ENCODE peak calls at places on chromosomes 12 and 14, in nine cellular contexts. One of them, this sample, is unnamed.

GRCh38 chr12:65327207-65328076 is 49.0 kb downstream of the MSRB3 start:
- DNase-seq in dorsolateral prefrontal cortex: no peak
- DNase-seq in lower lobe of right lung: no peak
- DNase-seq in astrocyte of the spinal cord: peak
- DNase-seq in psoas muscle: no peak
- DNase-seq in fibroblast of pulmonary artery: peak
- DNase-seq in CD8-positive, alpha-beta T cell: no peak
- DNase-seq in endodermal cell: no peak
- DNase-seq in astrocyte: peak
- DNase-seq in this sample: no peak

GRCh38 chr14:94132285-94132887 is 3.0 kb upstream of the IFI27L2 start:
- DNase-seq in lower lobe of right lung: no peak
- DNase-seq in astrocyte: peak
- DNase-seq in psoas muscle: no peak
- DNase-seq in fibroblast of pulmonary artery: peak
- DNase-seq in CD8-positive, alpha-beta T cell: peak
- DNase-seq in endodermal cell: peak
- DNase-seq in dorsolateral prefrontal cortex: no peak
- DNase-seq in astrocyte of the spinal cord: peak
- DNase-seq in this sample: no peak

GRCh38 chr14:70885343-70886014 is 21.8 kb upstream of the PCNX1 start:
- DNase-seq in lower lobe of right lung: no peak
- DNase-seq in CD8-positive, alpha-beta T cell: no peak
- DNase-seq in psoas muscle: no peak
- DNase-seq in fibroblast of pulmonary artery: no peak
- DNase-seq in astrocyte of the spinal cord: no peak
- DNase-seq in endodermal cell: no peak
- DNase-seq in astrocyte: no peak
- DNase-seq in dorsolateral prefrontal cortex: no peak
- DNase-seq in this sample: no peak

GRCh38 chr12:4168041-4168440 is 105.5 kb upstream of the CCND2 start:
- DNase-seq in astrocyte: no peak
- DNase-seq in endodermal cell: peak
- DNase-seq in psoas muscle: no peak
- DNase-seq in dorsolateral prefrontal cortex: no peak
- DNase-seq in lower lobe of right lung: no peak
- DNase-seq in astrocyte of the spinal cord: no peak
- DNase-seq in CD8-positive, alpha-beta T cell: no peak
- DNase-seq in fibroblast of pulmonary artery: no peak
- DNase-seq in this sample: no peak

GRCh38 chr14:28751467-28752058 is 15.0 kb upstream of the FOXG1 start:
- DNase-seq in CD8-positive, alpha-beta T cell: no peak
- DNase-seq in fibroblast of pulmonary artery: peak
- DNase-seq in lower lobe of right lung: no peak
- DNase-seq in astrocyte of the spinal cord: peak
- DNase-seq in endodermal cell: peak
- DNase-seq in psoas muscle: no peak
- DNase-seq in dorsolateral prefrontal cortex: no peak
- DNase-seq in astrocyte: peak
- DNase-seq in this sample: no peak

GRCh38 chr14:91935621-91936020 is 11.9 kb downstream of the FBLN5 start:
- DNase-seq in endodermal cell: no peak
- DNase-seq in dorsolateral prefrontal cortex: no peak
- DNase-seq in CD8-positive, alpha-beta T cell: no peak
- DNase-seq in astrocyte: no peak
- DNase-seq in psoas muscle: no peak
- DNase-seq in astrocyte of the spinal cord: no peak
- DNase-seq in fibroblast of pulmonary artery: no peak
- DNase-seq in lower lobe of right lung: no peak
- DNase-seq in this sample: no peak

GRCh38 chr12:124210991-124211577 is 83.8 kb upstream of the RFLNA start:
- DNase-seq in CD8-positive, alpha-beta T cell: no peak
- DNase-seq in astrocyte of the spinal cord: no peak
- DNase-seq in fibroblast of pulmonary artery: no peak
- DNase-seq in dorsolateral prefrontal cortex: no peak
- DNase-seq in lower lobe of right lung: no peak
- DNase-seq in astrocyte: no peak
- DNase-seq in endodermal cell: no peak
- DNase-seq in psoas muscle: no peak
- DNase-seq in this sample: no peak

GRCh38 chr12:127310548-127310947 is 956.4 kb upstream of the TMEM132C start:
- DNase-seq in astrocyte of the spinal cord: no peak
- DNase-seq in fibroblast of pulmonary artery: no peak
- DNase-seq in CD8-positive, alpha-beta T cell: no peak
- DNase-seq in psoas muscle: no peak
- DNase-seq in dorsolateral prefrontal cortex: no peak
- DNase-seq in lower lobe of right lung: no peak
- DNase-seq in endodermal cell: no peak
- DNase-seq in astrocyte: no peak
- DNase-seq in this sample: no peak

GRCh38 chr12:11706509-11707331 is 57.2 kb downstream of the ETV6 start:
- DNase-seq in CD8-positive, alpha-beta T cell: no peak
- DNase-seq in fibroblast of pulmonary artery: no peak
- DNase-seq in psoas muscle: no peak
- DNase-seq in astrocyte: no peak
- DNase-seq in lower lobe of right lung: no peak
- DNase-seq in dorsolateral prefrontal cortex: no peak
- DNase-seq in astrocyte of the spinal cord: no peak
- DNase-seq in endodermal cell: no peak
- DNase-seq in this sample: no peak

GRCh38 chr14:35576260-35576659 is 42.3 kb downstream of the INSM2 start:
- DNase-seq in fibroblast of pulmonary artery: peak
- DNase-seq in psoas muscle: no peak
- DNase-seq in CD8-positive, alpha-beta T cell: no peak
- DNase-seq in astrocyte: no peak
- DNase-seq in endodermal cell: no peak
- DNase-seq in astrocyte of the spinal cord: no peak
- DNase-seq in dorsolateral prefrontal cortex: no peak
- DNase-seq in lower lobe of right lung: no peak
- DNase-seq in this sample: no peak

GRCh38 chr12:89352242-89352491 is 134 bp downstream of the DUSP6 start:
- DNase-seq in psoas muscle: no peak
- DNase-seq in fibroblast of pulmonary artery: no peak
- DNase-seq in lower lobe of right lung: no peak
- DNase-seq in dorsolateral prefrontal cortex: no peak
- DNase-seq in astrocyte of the spinal cord: no peak
- DNase-seq in astrocyte: no peak
- DNase-seq in CD8-positive, alpha-beta T cell: no peak
- DNase-seq in endodermal cell: no peak
- DNase-seq in this sample: no peak

GRCh38 chr12:39095636-39096330 is 190.4 kb upstream of the CPNE8 start:
- DNase-seq in astrocyte of the spinal cord: no peak
- DNase-seq in astrocyte: no peak
- DNase-seq in endodermal cell: no peak
- DNase-seq in lower lobe of right lung: no peak
- DNase-seq in CD8-positive, alpha-beta T cell: no peak
- DNase-seq in psoas muscle: no peak
- DNase-seq in fibroblast of pulmonary artery: no peak
- DNase-seq in dorsolateral prefrontal cortex: no peak
- DNase-seq in this sample: no peak
- TF ChIP-seq CTCF in astrocyte of the spinal cord: no peak
- TF ChIP-seq CTCF in astrocyte: no peak
- TF ChIP-seq CTCF in endodermal cell: peak
- TF ChIP-seq CTCF in lower lobe of right lung: no peak
- TF ChIP-seq CTCF in CD8-positive, alpha-beta T cell: no peak
- TF ChIP-seq CTCF in psoas muscle: no peak
- TF ChIP-seq CTCF in fibroblast of pulmonary artery: no peak
- TF ChIP-seq CTCF in dorsolateral prefrontal cortex: no peak
- TF ChIP-seq CTCF in this sample: no peak

GRCh38 chr14:105290598-105291356 is 10.0 kb downstream of the BRF1 start:
- DNase-seq in astrocyte: no peak
- DNase-seq in astrocyte of the spinal cord: no peak
- DNase-seq in fibroblast of pulmonary artery: no peak
- DNase-seq in dorsolateral prefrontal cortex: no peak
- DNase-seq in lower lobe of right lung: no peak
- DNase-seq in endodermal cell: no peak
- DNase-seq in psoas muscle: no peak
- DNase-seq in CD8-positive, alpha-beta T cell: no peak
- DNase-seq in this sample: no peak
- TF ChIP-seq CTCF in astrocyte: no peak
- TF ChIP-seq CTCF in astrocyte of the spinal cord: peak
- TF ChIP-seq CTCF in fibroblast of pulmonary artery: no peak
- TF ChIP-seq CTCF in dorsolateral prefrontal cortex: no peak
- TF ChIP-seq CTCF in lower lobe of right lung: no peak
- TF ChIP-seq CTCF in endodermal cell: peak
- TF ChIP-seq CTCF in psoas muscle: no peak
- TF ChIP-seq CTCF in CD8-positive, alpha-beta T cell: no peak
- TF ChIP-seq CTCF in this sample: no peak

GRCh38 chr12:68414988-68415387 is 82.8 kb upstream of the MDM1 start:
- DNase-seq in astrocyte of the spinal cord: no peak
- DNase-seq in astrocyte: no peak
- DNase-seq in CD8-positive, alpha-beta T cell: no peak
- DNase-seq in endodermal cell: no peak
- DNase-seq in lower lobe of right lung: no peak
- DNase-seq in dorsolateral prefrontal cortex: no peak
- DNase-seq in psoas muscle: no peak
- DNase-seq in fibroblast of pulmonary artery: no peak
- DNase-seq in this sample: no peak

GRCh38 chr12:68416350-68416749 is 84.2 kb upstream of the MDM1 start:
- DNase-seq in fibroblast of pulmonary artery: no peak
- DNase-seq in dorsolateral prefrontal cortex: no peak
- DNase-seq in astrocyte: no peak
- DNase-seq in psoas muscle: no peak
- DNase-seq in CD8-positive, alpha-beta T cell: no peak
- DNase-seq in endodermal cell: no peak
- DNase-seq in astrocyte of the spinal cord: no peak
- DNase-seq in lower lobe of right lung: no peak
- DNase-seq in this sample: no peak

GRCh38 chr12:68420225-68421008 is 88.3 kb upstream of the MDM1 start:
- DNase-seq in astrocyte: peak
- DNase-seq in astrocyte of the spinal cord: peak
- DNase-seq in endodermal cell: no peak
- DNase-seq in CD8-positive, alpha-beta T cell: no peak
- DNase-seq in fibroblast of pulmonary artery: peak
- DNase-seq in dorsolateral prefrontal cortex: no peak
- DNase-seq in psoas muscle: no peak
- DNase-seq in lower lobe of right lung: no peak
- DNase-seq in this sample: peak

GRCh38 chr12:68418137-68418460 is 85.9 kb upstream of the MDM1 start:
- DNase-seq in fibroblast of pulmonary artery: no peak
- DNase-seq in psoas muscle: no peak
- DNase-seq in lower lobe of right lung: no peak
- DNase-seq in astrocyte of the spinal cord: no peak
- DNase-seq in endodermal cell: no peak
- DNase-seq in astrocyte: no peak
- DNase-seq in dorsolateral prefrontal cortex: no peak
- DNase-seq in CD8-positive, alpha-beta T cell: no peak
- DNase-seq in this sample: no peak

DNA sequence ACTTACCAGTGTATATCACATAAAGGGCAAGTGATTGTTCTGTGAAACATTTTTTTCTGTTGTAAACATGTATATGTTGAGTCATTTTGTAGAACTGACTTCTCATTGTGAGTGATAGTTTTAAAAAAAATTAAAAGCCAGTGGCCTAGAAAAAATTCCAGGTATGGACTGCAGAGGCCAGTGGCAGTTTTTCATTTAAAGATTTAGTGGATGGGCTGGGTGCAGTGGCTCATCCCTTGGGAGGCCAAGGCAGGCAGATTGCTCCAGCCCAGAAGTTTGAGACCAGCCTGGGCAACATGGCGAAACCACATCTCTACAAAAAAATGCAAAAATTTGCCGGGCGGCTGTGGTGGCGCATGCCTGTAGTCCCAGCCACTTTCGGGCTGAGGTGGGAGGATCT is 84.7 kb upstream of the MDM1 start:
- DNase-seq in fibroblast of pulmonary artery: no peak
- DNase-seq in endodermal cell: no peak
- DNase-seq in dorsolateral prefrontal cortex: no peak
- DNase-seq in astrocyte: peak
- DNase-seq in lower lobe of right lung: no peak
- DNase-seq in psoas muscle: no peak
- DNase-seq in CD8-positive, alpha-beta T cell: no peak
- DNase-seq in astrocyte of the spinal cord: no peak
- DNase-seq in this sample: no peak
- TF ChIP-seq CTCF in fibroblast of pulmonary artery: no peak
- TF ChIP-seq CTCF in endodermal cell: no peak
- TF ChIP-seq CTCF in dorsolateral prefrontal cortex: no peak
- TF ChIP-seq CTCF in astrocyte: no peak
- TF ChIP-seq CTCF in lower lobe of right lung: no peak
- TF ChIP-seq CTCF in psoas muscle: no peak
- TF ChIP-seq CTCF in CD8-positive, alpha-beta T cell: no peak
- TF ChIP-seq CTCF in astrocyte of the spinal cord: no peak
- TF ChIP-seq CTCF in this sample: no peak

DNA sequence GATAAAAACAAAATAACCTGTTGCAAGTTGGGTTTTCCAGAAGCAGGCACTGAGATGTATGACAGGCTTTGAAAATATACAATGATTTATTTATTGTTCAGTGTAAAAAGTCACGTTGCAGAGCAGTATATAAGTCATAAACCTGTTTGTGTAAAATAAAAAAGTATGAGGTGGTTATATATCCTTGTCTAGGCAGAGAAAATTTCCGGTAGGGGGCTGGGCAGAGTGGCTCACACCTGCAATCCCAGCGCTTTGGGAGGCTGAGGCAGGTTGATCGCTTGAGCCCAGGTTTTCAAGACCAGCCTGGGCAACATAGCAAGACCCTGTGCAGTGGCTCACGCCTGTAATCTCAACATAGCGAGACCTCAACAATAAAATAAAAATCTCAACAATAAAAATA is 16.2 kb upstream of the PPP1CC start:
- DNase-seq in CD8-positive, alpha-beta T cell: no peak
- DNase-seq in psoas muscle: no peak
- DNase-seq in lower lobe of right lung: no peak
- DNase-seq in astrocyte: no peak
- DNase-seq in endodermal cell: no peak
- DNase-seq in astrocyte of the spinal cord: no peak
- DNase-seq in dorsolateral prefrontal cortex: no peak
- DNase-seq in fibroblast of pulmonary artery: no peak
- DNase-seq in this sample: no peak
- TF ChIP-seq CTCF in CD8-positive, alpha-beta T cell: no peak
- TF ChIP-seq CTCF in psoas muscle: no peak
- TF ChIP-seq CTCF in lower lobe of right lung: no peak
- TF ChIP-seq CTCF in astrocyte: no peak
- TF ChIP-seq CTCF in endodermal cell: no peak
- TF ChIP-seq CTCF in astrocyte of the spinal cord: no peak
- TF ChIP-seq CTCF in dorsolateral prefrontal cortex: no peak
- TF ChIP-seq CTCF in fibroblast of pulmonary artery: no peak
- TF ChIP-seq CTCF in this sample: no peak